ENCODE peak calls at places on chromosomes 1 and 21, in five cellular contexts. F is SJSA1, T is right lobe of liver, X is BE2C, C is hepatocyte. V is an unnamed sample.

GRCh38 chr1:53073899-53074311 is 11.9 kb downstream of the PODN start:
- DNase-seq in F (no peak), T (peak; percentile 41), X (no peak), C (no peak), V (peak; percentile 72)

GRCh38 chr1:145690587-145691558 is 16.3 kb downstream of the PDZK1 start:
- DNase-seq in F (no peak), T (no peak), X (no peak), C (no peak), V (no peak)

GRCh38 chr1:102732927-102733326 is 375.4 kb downstream of the COL11A1 start:
- DNase-seq in F (no peak), T (no peak), X (no peak), C (no peak), V (no peak)

GRCh38 chr1:27990920-27991537 is 31.3 kb downstream of the XKR8 start:
- DNase-seq in F (no peak), T (no peak), X (no peak), C (no peak), V (no peak)

GRCh38 chr1:54989968-54990810 is 8.5 kb upstream of the BSND start:
- DNase-seq in F (no peak), T (no peak), X (no peak), C (no peak), V (no peak)

GRCh38 chr1:154759196-154759595 is 110.9 kb downstream of the KCNN3 start:
- DNase-seq in F (no peak), T (peak; percentile 35), X (no peak), C (no peak), V (no peak)

GRCh38 chr1:9292361-9293240 is at the start of gene SPSB1:
- DNase-seq in F (peak; percentile 78), T (peak; percentile 86), X (peak; percentile 69), C (peak; percentile 92), V (peak; percentile 91)

GRCh38 chr21:18617291-18617690 is 213.7 kb upstream of the TMPRSS15 start:
- DNase-seq in F (no peak), T (no peak), X (no peak), C (no peak), V (no peak)

GRCh38 chr1:118984086-118984989 is 3.8 kb downstream of the TBX15 start:
- DNase-seq in F (peak; percentile 98), T (no peak), X (no peak), C (no peak), V (no peak)

GRCh38 chr1:24283326-24284155 is 35.6 kb upstream of the GRHL3 start:
- DNase-seq in F (peak; percentile 68), T (no peak), X (no peak), C (peak; percentile 34), V (no peak)

GRCh38 chr1:34884961-34885360 is 25.4 kb upstream of the SMIM12 start:
- DNase-seq in F (peak; percentile 40), T (no peak), X (no peak), C (no peak), V (no peak)

GRCh38 chr1:216682694-216683243 is 40.5 kb downstream of the ESRRG start:
- DNase-seq in F (no peak), T (no peak), X (no peak), C (no peak), V (no peak)

GRCh38 chr1:174314433-174314832 is 133.3 kb upstream of the GPR52 start:
- DNase-seq in F (no peak), T (no peak), X (no peak), C (no peak), V (no peak)

GRCh38 chr1:209319057-209319432 is 264.5 kb upstream of the CAMK1G start:
- DNase-seq in F (no peak), T (no peak), X (no peak), C (no peak), V (no peak)

GRCh38 chr1:209319549-209319948 is 264.0 kb upstream of the CAMK1G start:
- DNase-seq in F (no peak), T (no peak), X (no peak), C (no peak), V (no peak)

GRCh38 chr1:209316929-209317328 is 266.6 kb upstream of the CAMK1G start:
- DNase-seq in F (no peak), T (no peak), X (no peak), C (no peak), V (no peak)

GRCh38 chr1:209323743-209324142 is 259.8 kb upstream of the CAMK1G start:
- DNase-seq in F (no peak), T (no peak), X (no peak), C (no peak), V (no peak)

DNA sequence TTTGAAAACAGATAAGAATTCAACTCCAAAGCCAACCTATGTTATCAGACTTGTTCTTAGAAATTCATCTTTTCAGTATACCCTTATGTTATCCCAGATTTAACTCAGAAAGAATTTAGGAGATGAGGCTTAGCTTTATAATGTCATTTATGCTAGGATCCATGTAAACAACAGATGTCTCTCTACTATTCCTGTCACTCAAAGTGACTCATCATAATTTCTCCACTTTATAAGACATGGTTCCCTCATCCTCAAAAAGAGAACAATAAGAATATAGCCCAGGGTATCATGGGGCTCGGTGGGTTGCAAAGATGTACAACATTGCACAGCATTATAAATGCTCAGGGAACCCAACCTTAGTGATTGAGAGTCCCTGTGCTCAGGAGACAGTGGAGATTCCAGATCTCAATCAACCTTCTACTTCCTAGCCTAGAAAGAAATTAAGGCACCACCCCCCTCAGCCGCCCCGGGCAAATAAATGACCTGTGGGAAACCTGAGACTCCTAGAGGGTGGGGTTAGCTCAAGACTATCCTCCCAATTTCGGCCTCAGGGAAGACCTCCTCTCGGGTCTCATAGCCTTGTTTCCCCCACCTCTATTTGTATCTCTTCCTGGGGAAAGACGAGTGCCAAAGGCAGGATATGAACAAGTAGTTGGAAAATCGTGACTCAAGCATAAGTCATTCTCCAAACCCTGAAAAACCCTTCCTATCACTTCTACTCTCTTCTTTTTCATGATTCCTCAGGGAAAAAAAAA is 265.0 kb upstream of the CAMK1G start:
- DNase-seq in F (no peak), T (no peak), X (no peak), C (no peak), V (no peak)
- H3K4me1 ChIP-seq in F (peaks cover 14% of the 10 kb centered on the region), T (no peaks in the 10 kb centered on the region), X (peaks cover 10% of the 10 kb centered on the region), C (no peaks in the 10 kb centered on the region), V (no peaks in the 10 kb centered on the region)

DNA sequence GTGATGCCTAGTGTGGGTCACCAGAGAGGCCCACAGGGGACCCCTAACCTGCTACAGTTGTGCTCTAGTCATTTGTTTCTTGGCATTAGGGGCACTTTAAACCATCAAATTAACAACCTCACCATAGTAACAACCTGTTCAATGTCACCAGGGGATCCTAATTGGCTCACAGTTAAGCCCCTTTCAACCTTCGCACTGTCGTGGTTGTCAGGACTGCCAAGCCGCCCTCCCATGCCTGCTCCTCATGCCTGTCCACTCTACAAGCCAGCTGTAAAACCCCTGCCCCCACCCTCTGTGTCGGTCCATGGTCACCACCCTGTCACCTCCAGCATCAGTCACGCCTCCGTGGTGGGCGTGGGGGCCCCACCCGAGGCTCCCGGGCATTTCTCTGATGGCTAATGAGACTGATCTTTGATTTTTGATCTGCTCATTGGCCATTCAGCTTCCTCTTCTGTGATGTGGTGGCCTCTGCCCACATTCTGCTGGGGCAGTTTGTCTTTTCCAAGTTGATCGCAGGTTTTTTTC is 96.6 kb downstream of the WDR4 start:
- DNase-seq in F (no peak), T (no peak), X (no peak), C (no peak), V (peak; percentile 50)
- H3K27me3 ChIP-seq in F (peaks cover 55% of the 10 kb centered on the region), T (no peaks in the 10 kb centered on the region), X (no peaks in the 10 kb centered on the region), C (peaks cover 12% of the 10 kb centered on the region), V (peaks cover 41% of the 10 kb centered on the region)

DNA sequence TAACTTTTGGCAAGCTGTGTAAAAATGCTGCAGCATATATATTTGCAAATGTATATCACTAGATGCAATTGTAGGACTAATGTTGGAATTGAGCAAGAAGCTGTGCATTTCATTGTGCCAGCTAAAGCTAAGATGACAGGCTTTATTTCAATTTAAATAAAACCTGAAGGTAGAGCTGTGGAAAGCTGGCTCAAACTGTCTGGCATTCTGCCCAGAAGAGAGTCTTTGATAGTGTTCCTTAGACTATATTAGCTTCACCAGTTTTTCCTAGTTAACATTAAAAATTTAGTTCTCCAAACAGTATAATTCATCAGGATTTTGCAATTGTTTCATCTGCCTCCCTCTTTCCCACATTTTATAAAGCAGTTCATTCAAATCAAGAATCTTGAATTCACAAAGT is 1164.6 kb upstream of the ADGRL4 start:
- DNase-seq in F (no peak), T (no peak), X (no peak), C (peak; percentile 23), V (no peak)
- H3K4me1 ChIP-seq in F (no peaks in the 10 kb centered on the region), T (no peaks in the 10 kb centered on the region), X (no peaks in the 10 kb centered on the region), C (no peaks in the 10 kb centered on the region), V (no peaks in the 10 kb centered on the region)

DNA sequence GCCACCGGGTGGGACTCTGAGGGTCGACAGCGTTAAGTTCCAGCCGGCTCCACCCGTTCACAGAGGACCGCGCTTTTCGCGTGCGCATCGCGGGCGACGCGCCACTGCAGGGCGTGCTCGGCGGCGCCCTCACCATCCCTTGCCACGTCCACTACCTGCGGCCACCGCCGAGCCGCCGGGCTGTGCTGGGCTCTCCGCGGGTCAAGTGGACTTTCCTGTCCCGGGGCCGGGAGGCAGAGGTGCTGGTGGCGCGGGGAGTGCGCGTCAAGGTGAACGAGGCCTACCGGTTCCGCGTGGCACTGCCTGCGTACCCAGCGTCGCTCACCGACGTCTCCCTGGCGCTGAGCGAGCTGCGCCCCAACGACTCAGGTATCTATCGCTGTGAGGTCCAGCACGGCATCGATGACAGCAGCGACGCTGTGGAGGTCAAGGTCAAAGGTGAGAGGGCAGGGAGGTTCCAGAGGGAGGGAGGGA is 4.9 kb downstream of the BCAN start:
- DNase-seq in F (no peak), T (no peak), X (no peak), C (no peak), V (no peak)
- H3K27me3 ChIP-seq in F (peaks cover 60% of the 10 kb centered on the region), T (no peaks in the 10 kb centered on the region), X (no peaks in the 10 kb centered on the region), C (peaks cover 75% of the 10 kb centered on the region), V (peaks cover 100% of the 10 kb centered on the region)

GRCh38 chr1:235866207-235866912 is at the start of gene LYST:
- DNase-seq in F (peak; percentile 61), T (peak; percentile 69), X (peak; percentile 64), C (peak; percentile 74), V (peak; percentile 85)
- H3K4me1 ChIP-seq in F (peaks cover 27% of the 10 kb centered on the region), T (peaks cover 3% of the 10 kb centered on the region), X (peaks cover 4% of the 10 kb centered on the region), C (peaks cover 13% of the 10 kb centered on the region), V (peaks cover 55% of the 10 kb centered on the region)

GRCh38 chr1:38577937-38578443 is 281.6 kb downstream of the RRAGC start:
- DNase-seq in F (no peak), T (no peak), X (no peak), C (no peak), V (no peak)
- H3K27me3 ChIP-seq in F (peaks cover 44% of the 10 kb centered on the region), T (no peaks in the 10 kb centered on the region), X (peaks cover 5% of the 10 kb centered on the region), C (peaks cover 70% of the 10 kb centered on the region), V (peaks cover 16% of the 10 kb centered on the region)

GRCh38 chr1:23020731-23021130 is 1.5 kb downstream of the KDM1A start:
- DNase-seq in F (no peak), T (no peak), X (peak; percentile 7), C (no peak), V (no peak)
- H3K4me1 ChIP-seq in F (peaks cover 10% of the 10 kb centered on the region), T (no peaks in the 10 kb centered on the region), X (no peaks in the 10 kb centered on the region), C (no peaks in the 10 kb centered on the region), V (peaks cover 17% of the 10 kb centered on the region)

GRCh38 chr1:240308061-240308460 is 216.4 kb downstream of the FMN2 start:
- DNase-seq in F (no peak), T (no peak), X (no peak), C (no peak), V (no peak)
- H3K27me3 ChIP-seq in F (no peaks in the 10 kb centered on the region), T (no peaks in the 10 kb centered on the region), X (no peaks in the 10 kb centered on the region), C (no peaks in the 10 kb centered on the region), V (no peaks in the 10 kb centered on the region)